ENCODE peak calls at places on chromosomes 4 and X, in five cellular contexts. X is body of pancreas, V is H54, W is A549, P is uterus. S is an unnamed sample.
A peak's percentile ranks its signal among the peaks of the same experiment; 100 is the strongest.

GRCh38 chr4:184473265-184473514 is 1.2 kb downstream of the IRF2 start:
- DNase-seq in X (no peak), V (no peak), W (no peak), P (no peak), S (no peak)

GRCh38 chr4:532588-533317 is 33.7 kb downstream of the PIGG start:
- DNase-seq in X (no peak), V (peak; percentile 55), W (peak; percentile 19), P (no peak), S (no peak)

GRCh38 chr4:24638396-24638875 is 54.1 kb upstream of the DHX15 start:
- DNase-seq in X (no peak), V (no peak), W (no peak), P (no peak), S (no peak)

GRCh38 chrX:134444681-134445080 is 15.3 kb upstream of the HPRT1 start:
- DNase-seq in X (no peak), V (no peak), W (no peak), P (no peak), S (no peak)

GRCh38 chrX:74179071-74179470 is 124.9 kb upstream of the ZCCHC13 start:
- DNase-seq in X (no peak), V (no peak), W (peak; percentile 36), P (no peak), S (no peak)

GRCh38 chrX:13194291-13195103 is 125.4 kb downstream of the ATXN3L start:
- DNase-seq in X (no peak), V (no peak), W (peak; percentile 35), P (no peak), S (no peak)

GRCh38 chrX:111182938-111183337 is 86.9 kb downstream of the PAK3 start:
- DNase-seq in X (no peak), V (no peak), W (no peak), P (no peak), S (no peak)

GRCh38 chrX:68726366-68726765 is 78.9 kb downstream of the STARD8 start:
- DNase-seq in X (no peak), V (no peak), W (no peak), P (no peak), S (no peak)

GRCh38 chr4:114512595-114513295 is 85.9 kb upstream of the UGT8 start:
- DNase-seq in X (no peak), V (no peak), W (no peak), P (no peak), S (no peak)

GRCh38 chrX:6228720-6229119 is at the start of gene NLGN4X:
- DNase-seq in X (no peak), V (no peak), W (no peak), P (no peak), S (no peak)

GRCh38 chrX:39953879-39954278 is 143.9 kb downstream of the BCOR start:
- DNase-seq in X (peak; percentile 89), V (peak; percentile 20), W (peak; percentile 88), P (no peak), S (no peak)
- TF ChIP-seq POLR2A in X (no peak), V (no peak), W (no peak), P (no peak), S (no peak)

GRCh38 chr4:124641715-124642380 is 70.7 kb downstream of the ANKRD50 start:
- DNase-seq in X (peak; percentile 6), V (peak; percentile 11), W (peak; percentile 73), P (no peak), S (peak; percentile 2)

GRCh38 chr4:124642846-124643245 is 69.7 kb downstream of the ANKRD50 start:
- DNase-seq in X (no peak), V (no peak), W (no peak), P (no peak), S (no peak)

GRCh38 chr4:124635331-124635730 is 77.2 kb downstream of the ANKRD50 start:
- DNase-seq in X (no peak), V (no peak), W (no peak), P (no peak), S (peak; percentile 13)

GRCh38 chr4:124636793-124637192 is 75.7 kb downstream of the ANKRD50 start:
- DNase-seq in X (no peak), V (no peak), W (no peak), P (no peak), S (no peak)

GRCh38 chr4:124640037-124640730 is 72.3 kb downstream of the ANKRD50 start:
- DNase-seq in X (peak; percentile 74), V (peak; percentile 4), W (peak; percentile 63), P (no peak), S (peak; percentile 27)
- TF ChIP-seq POLR2A in X (no peak), V (no peak), W (no peak), P (no peak), S (no peak)

DNA sequence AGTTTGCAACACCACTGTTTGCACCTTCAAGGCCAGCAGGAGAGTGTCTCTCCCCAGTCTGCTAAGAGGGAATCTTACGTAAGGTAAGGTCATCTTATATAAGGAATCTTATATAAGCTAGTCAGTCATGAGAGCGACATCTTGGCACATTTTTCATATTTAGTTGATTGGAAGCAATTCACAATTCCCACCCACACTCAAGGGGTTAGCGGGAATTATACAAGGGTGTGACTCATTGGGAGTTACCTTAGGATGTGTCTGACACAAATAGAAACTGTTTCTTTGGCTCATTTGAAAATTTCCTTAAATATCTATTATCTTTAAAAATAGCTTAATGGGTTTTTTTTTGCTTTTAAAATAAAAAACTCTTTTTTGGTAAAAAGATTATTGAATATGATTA is 62.1 kb upstream of the GRPR start:
- DNase-seq in X (no peak), V (no peak), W (no peak), P (no peak), S (no peak)
- TF ChIP-seq POLR2A in X (no peak), V (no peak), W (no peak), P (no peak), S (no peak)

DNA sequence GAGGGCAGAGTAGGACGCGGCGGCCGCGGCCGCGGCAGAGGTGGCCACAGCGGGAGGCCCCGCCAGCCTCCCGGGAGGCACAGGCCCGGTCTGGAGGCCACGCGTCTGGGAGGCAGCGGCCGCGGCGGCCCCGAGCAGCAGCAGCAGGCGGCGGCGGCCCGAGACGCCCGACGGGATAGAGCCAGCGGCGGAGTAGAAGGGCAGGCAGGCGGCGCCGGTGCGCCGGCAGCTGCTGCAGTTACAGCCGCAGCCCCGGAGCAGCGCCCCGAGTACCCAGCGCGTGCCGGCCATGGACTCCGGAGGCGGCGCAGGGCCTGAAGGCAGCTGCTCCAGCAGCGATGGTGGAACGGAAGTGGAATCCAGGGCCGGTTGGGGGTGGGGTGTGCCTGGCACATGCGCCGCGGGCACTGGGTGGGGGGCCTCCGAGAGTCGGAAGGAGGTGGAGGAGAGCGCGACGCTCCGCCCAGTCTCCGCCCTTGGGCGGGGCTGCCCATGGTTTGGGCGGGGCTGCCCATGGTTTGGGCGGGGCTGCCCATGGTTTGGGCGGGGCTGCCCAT is at the start of gene GRSF1:
- DNase-seq in X (peak; percentile 95), V (peak; percentile 80), W (peak; percentile 93), P (peak; percentile 92), S (peak; percentile 91)
- TF ChIP-seq POLR2A in X (peak; percentile 85), V (peak; percentile 91), W (peak; percentile 86), P (peak; percentile 20), S (peak; percentile 74)

GRCh38 chr4:110183058-110183457 is 15.4 kb downstream of the ELOVL6 start:
- DNase-seq in X (no peak), V (no peak), W (no peak), P (no peak), S (peak; percentile 12)
- TF ChIP-seq POLR2A in X (no peak), V (no peak), W (no peak), P (no peak), S (no peak)

DNA sequence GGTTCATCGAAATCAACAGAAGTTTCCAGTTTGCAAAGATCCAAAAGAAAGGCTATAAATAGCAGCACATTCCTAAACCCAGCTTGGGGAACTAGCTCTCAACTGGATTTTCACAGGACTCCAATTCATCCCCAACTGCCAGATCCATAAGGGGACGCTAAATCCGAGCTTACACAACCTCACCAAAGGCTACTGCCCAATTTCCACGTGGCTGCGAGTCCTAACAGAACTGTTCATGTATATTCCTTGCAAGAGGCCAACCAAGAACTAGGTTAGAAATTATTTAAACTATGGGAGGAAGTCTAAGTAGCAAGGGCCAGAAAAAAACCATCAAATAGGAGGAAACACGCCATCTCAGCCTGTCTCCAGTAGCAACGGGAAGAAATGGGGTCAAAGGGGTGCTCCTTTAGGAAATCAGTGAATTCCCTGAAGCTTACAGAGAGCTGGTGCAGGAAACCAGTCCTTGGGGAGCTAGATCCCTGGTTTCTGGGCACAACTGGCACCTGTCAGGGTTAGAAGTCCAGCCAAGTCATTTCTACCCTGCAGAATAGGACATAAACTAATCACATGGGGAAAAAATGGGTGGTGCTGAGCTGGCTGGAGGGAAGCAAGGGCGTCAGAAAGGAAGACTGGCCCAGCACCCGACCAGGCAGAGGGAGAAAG is 20.7 kb downstream of the RELL1 start:
- DNase-seq in X (no peak), V (no peak), W (no peak), P (no peak), S (no peak)
- TF ChIP-seq POLR2A in X (no peak), V (no peak), W (no peak), P (no peak), S (no peak)

GRCh38 chr4:86891785-86892638 is at the start of gene C4orf36:
- DNase-seq in X (peak; percentile 90), V (peak; percentile 37), W (peak; percentile 76), P (peak; percentile 60), S (peak; percentile 58)
- TF ChIP-seq POLR2A in X (peak; percentile 87), V (no peak), W (peak; percentile 30), P (no peak), S (no peak)